ENCODE peak calls at places on chromosomes 7 and 10, in eight cellular contexts. R, O, M, A, N, S, U and T are unnamed samples.

GRCh38 chr7:47389171-47389922 is 192.6 kb downstream of the TNS3 start:
- DNase-seq in R (no peak), O (no peak), M (no peak), A (no peak), N (no peak), S (no peak), U (no peak), T (no peak)

GRCh38 chr7:124810605-124811004 is 45.0 kb upstream of the GPR37 start:
- DNase-seq in R (no peak), O (no peak), M (no peak), A (no peak), N (no peak), S (no peak), U (no peak), T (no peak)

GRCh38 chr10:12019343-12019971 is 23.2 kb downstream of the UPF2 start:
- DNase-seq in R (no peak), O (no peak), M (no peak), A (no peak), N (no peak), S (no peak), U (no peak), T (no peak)

GRCh38 chr10:126731613-126731995 is 61.1 kb upstream of the C10orf90 start:
- DNase-seq in R (no peak), O (no peak), M (no peak), A (no peak), N (no peak), S (no peak), U (no peak), T (no peak)

GRCh38 chr7:130409067-130409721 is 28.9 kb downstream of the CPA1 start:
- DNase-seq in R (no peak), O (no peak), M (peak), A (no peak), N (peak), S (no peak), U (no peak), T (no peak)

GRCh38 chr7:23076774-23077173 is 28.8 kb upstream of the KLHL7 start:
- DNase-seq in R (no peak), O (no peak), M (no peak), A (peak), N (no peak), S (no peak), U (no peak), T (no peak)

GRCh38 chr10:122854648-122855047 is 9.0 kb upstream of the CUZD1 start:
- DNase-seq in R (no peak), O (no peak), M (no peak), A (peak), N (no peak), S (no peak), U (no peak), T (no peak)

GRCh38 chr7:107966701-107967100 is 36.3 kb downstream of the LAMB1 start:
- DNase-seq in R (no peak), O (no peak), M (no peak), A (peak), N (no peak), S (no peak), U (no peak), T (no peak)

GRCh38 chr7:17671956-17672355 is 268.3 kb downstream of the SNX13 start:
- DNase-seq in R (no peak), O (no peak), M (no peak), A (peak), N (no peak), S (no peak), U (no peak), T (no peak)